ENCODE peak calls at places on chromosomes 11 and 22, in six cellular contexts. T, Y, V, I, Z and R are unnamed samples.

GRCh38 chr11:26762089-26762488 is 40.2 kb upstream of the SLC5A12 start:
- DNase-seq in I (no peak), Z (no peak), Y (no peak), V (no peak), T (no peak), R (no peak)

GRCh38 chr22:46895753-46896152 is 133.3 kb downstream of the TBC1D22A start:
- DNase-seq in I (peak; percentile 74), Z (no peak), Y (no peak), T (no peak), V (no peak), R (peak; percentile 11)

GRCh38 chr11:3879967-3880542 is 24.6 kb downstream of the STIM1 start:
- DNase-seq in Y (no peak), T (no peak), I (no peak), Z (no peak), V (no peak), R (no peak)

GRCh38 chr11:26847977-26848376 is 126.1 kb upstream of the SLC5A12 start:
- DNase-seq in V (no peak), Y (no peak), Z (no peak), T (no peak), I (no peak), R (no peak)

GRCh38 chr11:2169001-2169370 is 2.6 kb downstream of the TH start:
- DNase-seq in Z (no peak), Y (no peak), T (no peak), V (no peak), I (no peak), R (no peak)

GRCh38 chr11:3095712-3096361 is 38.6 kb upstream of the CARS1 start:
- DNase-seq in Z (no peak), V (no peak), Y (no peak), I (no peak), T (no peak), R (peak; percentile 5)

GRCh38 chr11:57358543-57358961 is 20.4 kb downstream of the P2RX3 start:
- DNase-seq in I (no peak), T (no peak), V (no peak), Y (no peak), Z (no peak), R (no peak)

GRCh38 chr11:16013649-16014275 is 342.6 kb downstream of the SOX6 start:
- DNase-seq in Y (no peak), Z (no peak), I (no peak), T (no peak), V (no peak), R (no peak)

GRCh38 chr11:33723238-33723881 is 12.9 kb downstream of the CD59 start:
- DNase-seq in V (no peak), T (no peak), I (peak; percentile 79), Y (no peak), Z (no peak), R (peak; percentile 66)